ENCODE peak calls at places on chromosomes 4 and X, in seven cellular contexts. One of them, this sample, is unnamed.

GRCh38 chr4:17313194-17313593 is 198.7 kb downstream of the QDPR start:
- DNase-seq in lower lobe of right lung: no peak
- DNase-seq in adipocyte: no peak
- DNase-seq in fibroblast of lung: no peak
- DNase-seq in bronchial epithelial cell: no peak
- DNase-seq in adrenal gland: no peak
- DNase-seq in uterus: no peak
- DNase-seq in this sample: no peak

GRCh38 chr4:13857397-13857796 is 229.9 kb upstream of the BOD1L1 start:
- DNase-seq in lower lobe of right lung: no peak
- DNase-seq in adipocyte: no peak
- DNase-seq in fibroblast of lung: no peak
- DNase-seq in bronchial epithelial cell: no peak
- DNase-seq in adrenal gland: no peak
- DNase-seq in uterus: no peak
- DNase-seq in this sample: no peak

GRCh38 chr4:150782311-150782710 is 200.4 kb downstream of the MAB21L2 start:
- DNase-seq in lower lobe of right lung: no peak
- DNase-seq in adipocyte: peak; percentile 29
- DNase-seq in fibroblast of lung: peak; percentile 20
- DNase-seq in bronchial epithelial cell: no peak
- DNase-seq in adrenal gland: peak; percentile 61
- DNase-seq in uterus: no peak
- DNase-seq in this sample: no peak

GRCh38 chr4:3656441-3657376 is 109.5 kb upstream of the ADRA2C start:
- DNase-seq in lower lobe of right lung: no peak
- DNase-seq in adipocyte: no peak
- DNase-seq in fibroblast of lung: no peak
- DNase-seq in bronchial epithelial cell: no peak
- DNase-seq in adrenal gland: no peak
- DNase-seq in uterus: no peak
- DNase-seq in this sample: no peak

GRCh38 chrX:136271300-136271699 is 20.1 kb upstream of the MAP7D3 start:
- DNase-seq in lower lobe of right lung: no peak
- DNase-seq in adipocyte: no peak
- DNase-seq in fibroblast of lung: no peak
- DNase-seq in bronchial epithelial cell: no peak
- DNase-seq in adrenal gland: no peak
- DNase-seq in uterus: no peak
- DNase-seq in this sample: no peak

GRCh38 chr4:115711575-115711974 is 598.2 kb upstream of the NDST4 start:
- DNase-seq in lower lobe of right lung: no peak
- DNase-seq in adipocyte: peak; percentile 1
- DNase-seq in fibroblast of lung: no peak
- DNase-seq in bronchial epithelial cell: no peak
- DNase-seq in adrenal gland: no peak
- DNase-seq in uterus: no peak
- DNase-seq in this sample: no peak

GRCh38 chr4:2253160-2254084 is 8.5 kb downstream of the MXD4 start:
- DNase-seq in lower lobe of right lung: peak; percentile 33
- DNase-seq in adipocyte: no peak
- DNase-seq in fibroblast of lung: no peak
- DNase-seq in bronchial epithelial cell: no peak
- DNase-seq in adrenal gland: peak; percentile 50
- DNase-seq in uterus: peak; percentile 17
- DNase-seq in this sample: peak; percentile 62

GRCh38 chr4:6470502-6471302 is 1.7 kb downstream of the PPP2R2C start:
- DNase-seq in lower lobe of right lung: no peak
- DNase-seq in adipocyte: peak; percentile 71
- DNase-seq in fibroblast of lung: peak; percentile 26
- DNase-seq in bronchial epithelial cell: peak; percentile 12
- DNase-seq in adrenal gland: peak; percentile 73
- DNase-seq in uterus: peak; percentile 64
- DNase-seq in this sample: peak; percentile 75

DNA sequence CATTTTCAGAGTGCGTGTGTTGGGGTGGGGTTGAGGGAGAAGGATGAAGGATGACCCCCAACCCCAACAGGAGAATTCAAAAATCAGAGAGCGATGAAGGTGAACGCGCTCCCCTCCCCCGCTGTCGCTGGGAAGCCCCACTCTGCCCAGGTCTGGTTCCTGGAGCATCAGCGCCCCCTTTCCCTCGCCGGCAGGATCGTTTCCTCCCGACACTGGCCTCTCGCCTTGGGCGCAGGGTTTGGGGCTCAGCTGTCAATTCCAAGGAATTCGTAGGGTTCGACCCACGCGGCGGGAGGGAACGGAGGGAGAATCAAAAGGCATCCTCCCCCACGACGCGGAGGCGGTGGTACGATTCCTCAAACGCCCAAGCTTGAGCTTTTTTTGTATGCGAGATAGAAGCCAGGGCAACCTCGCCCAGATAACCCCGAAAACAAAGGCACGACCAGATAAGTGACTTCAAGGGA is 997 bp upstream of the PDGFRA start:
- DNase-seq in lower lobe of right lung: peak; percentile 62
- DNase-seq in adipocyte: peak; percentile 95
- DNase-seq in fibroblast of lung: peak; percentile 82
- DNase-seq in bronchial epithelial cell: peak; percentile 46
- DNase-seq in adrenal gland: peak; percentile 73
- DNase-seq in uterus: peak; percentile 75
- DNase-seq in this sample: peak; percentile 89
- H3K27me3 ChIP-seq in lower lobe of right lung: peaks cover 98% of the 10 kb centered on the region
- H3K27me3 ChIP-seq in adipocyte: no peaks in the 10 kb centered on the region
- H3K27me3 ChIP-seq in fibroblast of lung: no peaks in the 10 kb centered on the region
- H3K27me3 ChIP-seq in bronchial epithelial cell: peaks cover 35% of the 10 kb centered on the region
- H3K27me3 ChIP-seq in adrenal gland: peaks cover 67% of the 10 kb centered on the region
- H3K27me3 ChIP-seq in uterus: peaks cover 53% of the 10 kb centered on the region
- H3K27me3 ChIP-seq in this sample: peaks cover 52% of the 10 kb centered on the region

GRCh38 chr4:89682808-89683207 is 154.2 kb downstream of the SNCA start:
- DNase-seq in lower lobe of right lung: no peak
- DNase-seq in adipocyte: no peak
- DNase-seq in fibroblast of lung: no peak
- DNase-seq in bronchial epithelial cell: no peak
- DNase-seq in adrenal gland: no peak
- DNase-seq in uterus: no peak
- DNase-seq in this sample: no peak
- H3K4me3 ChIP-seq in lower lobe of right lung: no peak overlapping the region
- H3K4me3 ChIP-seq in adipocyte: no peak overlapping the region
- H3K4me3 ChIP-seq in fibroblast of lung: no peak overlapping the region
- H3K4me3 ChIP-seq in bronchial epithelial cell: peak overlapping the region; percentile 18
- H3K4me3 ChIP-seq in adrenal gland: no peak overlapping the region
- H3K4me3 ChIP-seq in uterus: no peak overlapping the region
- H3K4me3 ChIP-seq in this sample: no peak overlapping the region

DNA sequence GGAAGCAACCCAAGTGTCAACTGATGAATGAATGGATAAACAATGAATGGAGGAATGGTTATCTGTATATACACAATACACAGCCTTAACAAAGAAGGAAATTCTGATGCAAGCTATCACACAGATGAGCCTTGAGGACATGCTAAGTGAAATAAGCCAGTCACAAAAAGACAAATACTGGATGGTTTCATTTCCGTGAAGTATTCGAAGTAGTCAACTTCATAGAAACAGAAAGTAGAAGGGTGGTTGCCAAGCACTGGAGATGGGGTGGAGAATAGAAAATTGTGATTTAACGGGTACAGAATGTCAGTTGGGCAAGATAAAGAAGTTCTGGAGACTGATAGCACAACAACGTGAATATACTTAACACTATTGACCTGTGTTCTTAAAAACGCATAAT is 28.2 kb downstream of the CENPU start:
- DNase-seq in lower lobe of right lung: no peak
- DNase-seq in adipocyte: no peak
- DNase-seq in fibroblast of lung: no peak
- DNase-seq in bronchial epithelial cell: no peak
- DNase-seq in adrenal gland: no peak
- DNase-seq in uterus: no peak
- DNase-seq in this sample: no peak
- H3K36me3 ChIP-seq in lower lobe of right lung: no peaks in the 10 kb centered on the region
- H3K36me3 ChIP-seq in adipocyte: no peaks in the 10 kb centered on the region
- H3K36me3 ChIP-seq in fibroblast of lung: peaks cover 2% of the 10 kb centered on the region
- H3K36me3 ChIP-seq in bronchial epithelial cell: peaks cover 2% of the 10 kb centered on the region
- H3K36me3 ChIP-seq in adrenal gland: no peaks in the 10 kb centered on the region
- H3K36me3 ChIP-seq in uterus: no peaks in the 10 kb centered on the region
- H3K36me3 ChIP-seq in this sample: no peaks in the 10 kb centered on the region

GRCh38 chrX:97629597-97629985 is 745.9 kb downstream of the RPA4 start:
- DNase-seq in lower lobe of right lung: no peak
- DNase-seq in adipocyte: peak; percentile 3
- DNase-seq in fibroblast of lung: no peak
- DNase-seq in bronchial epithelial cell: no peak
- DNase-seq in adrenal gland: no peak
- DNase-seq in uterus: no peak
- DNase-seq in this sample: no peak

GRCh38 chrX:97633798-97634197 is 750.1 kb downstream of the RPA4 start:
- DNase-seq in lower lobe of right lung: no peak
- DNase-seq in adipocyte: no peak
- DNase-seq in fibroblast of lung: no peak
- DNase-seq in bronchial epithelial cell: no peak
- DNase-seq in adrenal gland: no peak
- DNase-seq in uterus: no peak
- DNase-seq in this sample: no peak

GRCh38 chrX:97628807-97629596 is 745.3 kb downstream of the RPA4 start:
- DNase-seq in lower lobe of right lung: no peak
- DNase-seq in adipocyte: no peak
- DNase-seq in fibroblast of lung: no peak
- DNase-seq in bronchial epithelial cell: no peak
- DNase-seq in adrenal gland: no peak
- DNase-seq in uterus: no peak
- DNase-seq in this sample: no peak

DNA sequence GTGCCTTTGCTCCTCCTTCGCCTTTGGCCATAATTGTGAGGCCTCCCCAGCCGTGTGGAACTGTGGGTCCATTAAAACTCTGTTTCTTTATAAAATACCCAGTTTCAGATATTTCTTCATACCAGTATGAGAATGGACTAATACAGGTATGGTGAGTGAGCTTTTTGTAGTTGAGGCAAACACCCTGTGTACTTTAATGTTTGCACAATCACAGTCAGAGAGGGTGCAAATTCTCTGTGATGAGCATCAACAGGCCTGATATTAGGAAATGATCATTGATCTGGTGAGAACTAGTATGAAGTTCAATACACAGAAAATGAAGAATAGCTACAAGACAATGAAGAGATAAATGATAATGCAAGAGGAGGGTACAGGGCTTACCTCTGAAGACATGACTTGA is 744.6 kb downstream of the RPA4 start:
- DNase-seq in lower lobe of right lung: no peak
- DNase-seq in adipocyte: no peak
- DNase-seq in fibroblast of lung: no peak
- DNase-seq in bronchial epithelial cell: no peak
- DNase-seq in adrenal gland: no peak
- DNase-seq in uterus: no peak
- DNase-seq in this sample: no peak
- H3K27me3 ChIP-seq in lower lobe of right lung: no peaks in the 10 kb centered on the region
- H3K27me3 ChIP-seq in adipocyte: peaks cover 4% of the 10 kb centered on the region
- H3K27me3 ChIP-seq in fibroblast of lung: no peaks in the 10 kb centered on the region
- H3K27me3 ChIP-seq in bronchial epithelial cell: no peaks in the 10 kb centered on the region
- H3K27me3 ChIP-seq in adrenal gland: peaks cover 11% of the 10 kb centered on the region
- H3K27me3 ChIP-seq in uterus: no peaks in the 10 kb centered on the region
- H3K27me3 ChIP-seq in this sample: no peaks in the 10 kb centered on the region

GRCh38 chr4:94757192-94758140 is at the start of gene BMPR1B:
- DNase-seq in lower lobe of right lung: no peak
- DNase-seq in adipocyte: peak; percentile 83
- DNase-seq in fibroblast of lung: peak; percentile 71
- DNase-seq in bronchial epithelial cell: peak; percentile 65
- DNase-seq in adrenal gland: no peak
- DNase-seq in uterus: peak; percentile 14
- DNase-seq in this sample: no peak

GRCh38 chr4:94762326-94762725 is 4.6 kb downstream of the BMPR1B start:
- DNase-seq in lower lobe of right lung: no peak
- DNase-seq in adipocyte: no peak
- DNase-seq in fibroblast of lung: no peak
- DNase-seq in bronchial epithelial cell: no peak
- DNase-seq in adrenal gland: no peak
- DNase-seq in uterus: no peak
- DNase-seq in this sample: no peak

GRCh38 chr4:94758700-94759399 is 1.1 kb downstream of the BMPR1B start:
- DNase-seq in lower lobe of right lung: no peak
- DNase-seq in adipocyte: no peak
- DNase-seq in fibroblast of lung: peak; percentile 7
- DNase-seq in bronchial epithelial cell: peak; percentile 43
- DNase-seq in adrenal gland: no peak
- DNase-seq in uterus: no peak
- DNase-seq in this sample: no peak

GRCh38 chr4:94759767-94760211 is 2.0 kb downstream of the BMPR1B start:
- DNase-seq in lower lobe of right lung: no peak
- DNase-seq in adipocyte: no peak
- DNase-seq in fibroblast of lung: no peak
- DNase-seq in bronchial epithelial cell: peak; percentile 46
- DNase-seq in adrenal gland: no peak
- DNase-seq in uterus: no peak
- DNase-seq in this sample: no peak

DNA sequence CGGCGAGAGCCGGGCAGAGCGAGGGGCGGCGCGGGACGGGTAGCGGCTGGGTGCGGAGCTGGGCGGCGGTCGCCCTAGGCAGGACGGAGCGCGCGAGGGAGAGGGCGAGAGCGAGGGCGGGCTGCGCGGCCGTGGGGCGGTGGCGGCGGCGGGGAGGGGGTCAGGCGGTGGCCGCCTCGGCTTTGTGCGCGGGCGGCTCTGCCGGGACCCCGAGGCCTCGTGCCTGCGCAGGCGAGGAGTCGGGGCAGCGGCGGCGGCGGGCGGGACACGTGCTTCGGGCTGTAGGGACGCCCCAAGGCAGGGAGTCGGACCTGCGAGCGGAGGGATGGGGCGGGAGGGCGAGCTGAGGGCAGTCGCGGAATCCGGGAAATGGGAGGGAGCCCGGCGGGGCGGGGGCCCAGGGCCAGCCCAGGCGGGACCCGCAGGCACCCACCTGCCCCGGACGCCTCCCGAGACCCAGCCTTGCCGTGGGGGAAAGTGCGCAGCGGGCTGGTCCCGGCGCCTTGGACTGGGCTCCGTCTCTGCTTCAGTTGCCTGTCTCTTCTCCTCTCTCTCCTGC is 465 bp downstream of the BMPR1B start:
- DNase-seq in lower lobe of right lung: peak; percentile 62
- DNase-seq in adipocyte: peak; percentile 72
- DNase-seq in fibroblast of lung: no peak
- DNase-seq in bronchial epithelial cell: peak; percentile 44
- DNase-seq in adrenal gland: peak; percentile 73
- DNase-seq in uterus: peak; percentile 25
- DNase-seq in this sample: peak; percentile 68
- H3K4me3 ChIP-seq in lower lobe of right lung: peak overlapping the region; percentile 54
- H3K4me3 ChIP-seq in adipocyte: peak overlapping the region; percentile 92
- H3K4me3 ChIP-seq in fibroblast of lung: peak overlapping the region; percentile 15
- H3K4me3 ChIP-seq in bronchial epithelial cell: peak overlapping the region; percentile 75
- H3K4me3 ChIP-seq in adrenal gland: no peak overlapping the region
- H3K4me3 ChIP-seq in uterus: peak overlapping the region; percentile 17
- H3K4me3 ChIP-seq in this sample: peak overlapping the region; percentile 42

This sample was measured in sigmoid colon.